ENCODE peak calls at places on chromosomes 3 and 15, in six cellular contexts. E is fibroblast of lung, U is A549, X is cardiac muscle cell, S is endodermal cell, H is K562. K is an unnamed sample.

GRCh38 chr3:65126527-65127440 is 439.0 kb upstream of the ADAMTS9 start:
- DNase-seq in X (no peak), U (no peak), H (no peak), E (peak; percentile 87), S (no peak), K (no peak)

GRCh38 chr15:95520511-95520910 is 810.0 kb upstream of the NR2F2 start:
- DNase-seq in X (no peak), U (no peak), E (peak; percentile 49), S (no peak), H (no peak), K (no peak)

GRCh38 chr3:120144267-120144666 is 50.0 kb upstream of the GSK3B start:
- DNase-seq in X (peak; percentile 51), S (peak; percentile 55), E (peak; percentile 63), H (no peak), U (peak; percentile 33), K (no peak)

GRCh38 chr15:22811640-22812039 is 25.2 kb downstream of the NIPA1 start:
- DNase-seq in E (peak; percentile 13), S (peak; percentile 80), H (no peak), U (peak; percentile 79), X (no peak), K (no peak)

GRCh38 chr15:88246666-88247446 is 9.7 kb downstream of the NTRK3 start:
- DNase-seq in U (peak; percentile 82), X (peak; percentile 85), S (peak; percentile 94), H (peak; percentile 77), E (peak; percentile 50), K (peak; percentile 63)

GRCh38 chr3:157175678-157176077 is 15.7 kb upstream of the CCNL1 start:
- DNase-seq in U (peak; percentile 26), E (peak; percentile 16), S (peak; percentile 65), X (peak; percentile 52), H (peak; percentile 38), K (no peak)

GRCh38 chr3:119930286-119930685 is 148.4 kb downstream of the NR1I2 start:
- DNase-seq in E (no peak), U (no peak), X (no peak), H (no peak), S (no peak), K (no peak)

GRCh38 chr15:40930430-40931299 is 1.5 kb downstream of the DLL4 start:
- DNase-seq in H (peak; percentile 84), U (peak; percentile 50), X (peak; percentile 77), E (peak; percentile 31), S (peak; percentile 93), K (no peak)

GRCh38 chr3:128455786-128456748 is 10.6 kb downstream of the DNAJB8 start:
- DNase-seq in X (no peak), H (no peak), E (no peak), U (no peak), S (no peak), K (no peak)

GRCh38 chr15:27743078-27743477 is 356.0 kb downstream of the OCA2 start:
- DNase-seq in U (no peak), H (no peak), E (no peak), S (no peak), X (no peak), K (no peak)

GRCh38 chr15:41904487-41905359 is 10.9 kb upstream of the SPTBN5 start:
- DNase-seq in S (peak; percentile 93), H (peak; percentile 81), U (peak; percentile 58), E (no peak), X (peak; percentile 83), K (peak; percentile 70)

GRCh38 chr3:193962986-193963683 is 172.8 kb upstream of the HES1 start:
- DNase-seq in S (no peak), X (no peak), H (no peak), E (peak; percentile 80), U (no peak), K (no peak)

GRCh38 chr15:101135532-101136166 is 116.2 kb downstream of the CHSY1 start:
- DNase-seq in E (no peak), X (no peak), S (no peak), U (no peak), H (no peak), K (no peak)

GRCh38 chr15:56933420-56934210 is 15.2 kb downstream of the TCF12 start:
- DNase-seq in U (no peak), S (no peak), H (no peak), X (no peak), E (no peak), K (no peak)

GRCh38 chr15:64146041-64146440 is 5.5 kb upstream of the SNX22 start:
- DNase-seq in X (no peak), U (no peak), H (no peak), S (no peak), E (no peak), K (no peak)

GRCh38 chr15:70892002-70892911 is at the start of the genes LRRC49 and THAP10:
- DNase-seq in X (peak; percentile 90), H (peak; percentile 8), S (peak; percentile 94), E (peak; percentile 95), U (peak; percentile 98), K (peak; percentile 25)

GRCh38 chr15:69468241-69469121 is 15.9 kb downstream of the RPLP1 start:
- DNase-seq in X (no peak), H (peak; percentile 61), S (peak; percentile 58), U (no peak), E (peak; percentile 92), K (peak; percentile 96)

GRCh38 chr3:23676093-23676492 is 129.7 kb upstream of the UBE2E1 start:
- DNase-seq in S (no peak), X (no peak), H (no peak), U (no peak), E (peak; percentile 30), K (no peak)

GRCh38 chr15:99536422-99537033 is 29.3 kb upstream of the MEF2A start:
- DNase-seq in E (peak; percentile 85), S (no peak), H (no peak), X (no peak), U (no peak), K (no peak)

GRCh38 chr15:58447244-58448010 is 15.6 kb downstream of the LIPC start:
- DNase-seq in U (no peak), S (no peak), X (no peak), E (peak; percentile 96), H (no peak), K (no peak)

GRCh38 chr15:100114100-100114499 is 227.7 kb downstream of the ADAMTS17 start:
- DNase-seq in E (peak; percentile 98), S (no peak), U (no peak), H (no peak), X (peak; percentile 66), K (no peak)

GRCh38 chr3:113747719-113748046 is 848 bp downstream of the ATP6V1A start:
- DNase-seq in X (peak; percentile 23), E (peak; percentile 38), H (peak; percentile 9), S (no peak), U (no peak), K (no peak)

GRCh38 chr15:85129881-85130280 is 148.2 kb downstream of the PDE8A start:
- DNase-seq in H (no peak), E (no peak), S (no peak), X (no peak), U (no peak), K (no peak)

GRCh38 chr15:96345560-96346389 is 15.3 kb downstream of the NR2F2 start:
- DNase-seq in H (no peak), E (peak; percentile 75), S (peak; percentile 86), X (peak; percentile 83), U (peak; percentile 80), K (no peak)

GRCh38 chr3:13612829-13613228 is 63.9 kb downstream of the FBLN2 start:
- DNase-seq in X (no peak), E (no peak), S (no peak), H (no peak), U (no peak), K (no peak)

GRCh38 chr15:96334705-96335428 is 4.4 kb downstream of the NR2F2 start:
- DNase-seq in U (no peak), X (no peak), H (no peak), S (no peak), E (peak; percentile 27), K (no peak)

GRCh38 chr15:66255293-66255676 is 1.7 kb upstream of the MEGF11 start:
- DNase-seq in X (no peak), U (no peak), E (no peak), S (no peak), H (no peak), K (no peak)
- H3K9me3 ChIP-seq in X (no peaks in the 10 kb centered on the region), U (no peaks in the 10 kb centered on the region), E (no peaks in the 10 kb centered on the region), S (no peaks in the 10 kb centered on the region), H (no peaks in the 10 kb centered on the region), K (no peaks in the 10 kb centered on the region)

DNA sequence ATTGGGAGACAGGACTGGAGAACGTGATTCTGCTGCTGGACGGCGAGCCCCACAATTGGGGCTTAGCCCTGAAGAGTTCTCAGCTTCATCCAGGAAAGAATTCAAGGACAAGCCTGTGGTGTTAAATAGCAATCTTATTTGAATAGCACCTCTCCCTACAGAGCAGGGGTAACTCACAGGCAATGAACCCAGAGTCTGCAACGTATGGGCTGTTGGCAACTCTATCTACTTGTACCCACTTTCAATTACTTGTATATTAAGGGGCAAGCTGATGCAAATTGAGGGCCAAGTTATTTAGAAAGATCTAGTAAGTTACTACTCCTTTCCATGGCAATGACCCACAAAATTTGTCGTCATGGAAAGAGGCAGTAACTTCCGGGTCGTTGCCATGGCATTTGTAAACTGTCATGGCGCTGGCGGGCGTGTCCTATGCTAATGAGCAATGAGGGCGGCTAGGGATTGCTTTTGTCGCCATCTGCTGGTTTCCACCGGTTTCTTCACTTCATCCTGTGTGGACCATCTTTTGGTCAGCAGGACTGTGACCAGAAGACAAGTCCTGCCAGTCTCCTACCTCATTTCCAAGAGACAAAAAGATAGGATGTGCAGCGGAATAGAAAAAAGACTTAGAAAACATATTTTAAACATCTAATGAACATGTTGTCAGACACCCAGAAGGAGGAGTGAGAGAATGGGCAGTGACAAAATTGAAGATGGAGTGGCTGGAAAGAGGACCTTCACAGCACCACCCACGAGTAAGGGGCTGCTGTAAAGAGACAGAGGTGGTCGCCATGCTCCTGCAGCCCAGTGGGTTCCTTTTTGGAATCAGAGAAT is 45.8 kb upstream of the SH3BP5 start:
- DNase-seq in X (peak; percentile 95), E (peak; percentile 91), S (peak; percentile 98), U (peak; percentile 94), H (peak; percentile 80), K (peak; percentile 97)
- H3K4me3 ChIP-seq in X (no peak overlapping the region), E (no peak overlapping the region), S (no peak overlapping the region), U (no peak overlapping the region), H (no peak overlapping the region), K (no peak overlapping the region)

GRCh38 chr3:2283818-2284217 is 185.2 kb downstream of the CNTN4 start:
- DNase-seq in H (no peak), S (no peak), X (no peak), U (no peak), E (no peak), K (no peak)
- H3K9me3 ChIP-seq in H (no peaks in the 10 kb centered on the region), S (no peaks in the 10 kb centered on the region), X (no peaks in the 10 kb centered on the region), U (no peaks in the 10 kb centered on the region), E (no peaks in the 10 kb centered on the region), K (no peaks in the 10 kb centered on the region)

DNA sequence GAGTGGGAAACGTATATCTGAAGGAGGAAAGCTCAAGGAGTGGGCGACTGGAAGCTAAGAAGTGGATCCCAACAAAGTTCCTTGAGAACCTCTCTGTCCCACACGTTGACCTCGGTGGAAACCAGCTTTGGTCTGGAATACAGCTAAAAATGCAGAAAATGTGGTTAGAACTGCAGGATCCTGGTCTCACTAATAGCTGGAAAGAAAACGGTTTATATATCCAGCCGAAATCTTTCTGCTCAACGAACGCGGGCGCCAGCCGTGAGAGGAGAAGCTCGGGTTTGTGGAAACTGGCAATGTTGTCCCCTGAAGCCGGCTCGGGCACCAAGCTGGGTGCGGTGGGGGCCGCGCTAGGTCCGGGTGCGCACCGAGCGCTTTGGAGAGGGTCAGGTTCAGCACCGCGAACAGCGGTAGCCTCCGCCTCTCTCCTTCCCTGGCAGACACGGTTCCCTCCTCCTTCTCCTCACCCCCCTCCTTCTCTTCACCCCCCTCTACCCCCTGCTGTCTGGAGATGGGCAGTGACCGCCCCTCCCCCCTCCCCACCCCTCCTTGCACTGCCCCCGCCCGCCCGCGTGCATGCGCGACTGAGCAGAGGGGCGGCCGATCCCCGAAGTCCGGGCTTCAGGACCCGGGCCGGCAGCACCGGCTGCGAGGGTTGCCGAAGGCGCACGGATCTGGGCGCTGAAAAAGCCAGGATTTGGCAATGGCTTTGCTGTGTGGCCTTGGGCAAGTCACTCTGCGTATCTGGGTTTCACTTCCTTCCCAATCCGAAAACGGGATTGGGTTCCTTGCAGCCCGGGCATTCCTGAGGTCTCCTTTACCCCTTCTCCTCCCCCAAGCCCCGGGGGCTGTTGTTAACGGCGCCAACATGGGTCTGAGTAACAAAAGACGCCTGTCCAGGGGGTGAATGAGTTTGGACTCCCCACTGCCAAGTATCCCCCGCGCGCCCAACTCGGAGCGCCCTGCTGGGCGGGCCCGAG is at the start of gene SKOR1:
- DNase-seq in E (peak; percentile 46), S (peak; percentile 89), U (peak; percentile 46), X (peak; percentile 65), H (no peak), K (no peak)
- H3K4me3 ChIP-seq in E (no peak within 1 kb of the TSS), S (no peak within 1 kb of the TSS), U (peak within 1 kb of the TSS; percentile 39), X (no peak within 1 kb of the TSS), H (no peak within 1 kb of the TSS), K (no peak within 1 kb of the TSS)

K was measured in CD4-positive, alpha-beta memory T cell.